ENCODE peak calls at places on chromosomes 16 and 17, in five cellular contexts. W is H1, K is A549, S is K562, Q is GM12878. V is an unnamed sample.

GRCh38 chr17:73318861-73319260 is 7.1 kb upstream of the CDC42EP4 start:
- DNase-seq in W (no peak), K (no peak), S (no peak), Q (no peak), V (no peak)

GRCh38 chr16:1678500-1679098 is 520 bp downstream of the JPT2 start:
- DNase-seq in W (no peak), K (peak), S (no peak), Q (no peak), V (peak)

GRCh38 chr17:60161598-60162330 is 12.0 kb downstream of the CA4 start:
- DNase-seq in W (no peak), K (no peak), S (peak), Q (no peak), V (no peak)

GRCh38 chr17:9676742-9677387 is 31.5 kb downstream of the USP43 start:
- DNase-seq in W (no peak), K (peak), S (no peak), Q (peak), V (peak)

GRCh38 chr16:73527191-73527590 is 479.3 kb upstream of the ZFHX3 start:
- DNase-seq in W (no peak), K (no peak), S (no peak), Q (no peak), V (no peak)

GRCh38 chr16:57890752-57891111 is 80.2 kb downstream of the CNGB1 start:
- DNase-seq in W (no peak), K (no peak), S (no peak), Q (no peak), V (no peak)

GRCh38 chr16:56477096-56477878 is 25.9 kb downstream of the OGFOD1 start:
- DNase-seq in W (no peak), K (peak), S (peak), Q (no peak), V (peak)

GRCh38 chr17:47797797-47798196 is 23.8 kb downstream of the OSBPL7 start:
- DNase-seq in W (no peak), K (no peak), S (peak), Q (no peak), V (no peak)

GRCh38 chr17:34582185-34582900 is 3.0 kb downstream of the TMEM132E start:
- DNase-seq in W (no peak), K (no peak), S (no peak), Q (no peak), V (no peak)

GRCh38 chr17:49603720-49604119 is 28.0 kb downstream of the NXPH3 start:
- DNase-seq in W (no peak), K (no peak), S (no peak), Q (no peak), V (no peak)

GRCh38 chr16:11257131-11257938 is 1.3 kb upstream of the SOCS1 start:
- DNase-seq in W (no peak), K (peak), S (peak), Q (no peak), V (peak)

GRCh38 chr17:58224315-58224714 is 5.3 kb upstream of the MKS1 start:
- DNase-seq in W (no peak), K (peak), S (no peak), Q (no peak), V (no peak)

GRCh38 chr16:4780235-4780634 is 7.9 kb downstream of the SEPTIN12 start:
- DNase-seq in W (no peak), K (no peak), S (no peak), Q (no peak), V (no peak)

GRCh38 chr16:56347670-56348069 is 77.7 kb downstream of the AMFR start:
- DNase-seq in W (no peak), K (no peak), S (no peak), Q (no peak), V (no peak)

GRCh38 chr16:75266738-75267630 is 15.6 kb upstream of the BCAR1 start:
- DNase-seq in W (no peak), K (no peak), S (no peak), Q (no peak), V (no peak)

GRCh38 chr16:75265911-75266701 is 14.7 kb upstream of the BCAR1 start:
- DNase-seq in W (no peak), K (peak), S (peak), Q (no peak), V (peak)

GRCh38 chr16:75263963-75264445 is 12.6 kb upstream of the BCAR1 start:
- DNase-seq in W (no peak), K (no peak), S (no peak), Q (no peak), V (no peak)

GRCh38 chr16:75264531-75264998 is 13.1 kb upstream of the BCAR1 start:
- DNase-seq in W (no peak), K (no peak), S (no peak), Q (no peak), V (no peak)

GRCh38 chr16:75264999-75265910 is 13.8 kb upstream of the BCAR1 start:
- DNase-seq in W (no peak), K (no peak), S (peak), Q (no peak), V (no peak)
- TF ChIP-seq HDAC2 in W (no peak), K (no peak), S (no peak), Q (no peak), V (no peak)

GRCh38 chr17:81917565-81918332 is at the start of gene SIRT7:
- DNase-seq in W (no peak), K (peak), S (peak), Q (peak), V (peak)
- TF ChIP-seq HDAC2 in W (no peak), K (no peak), S (no peak), Q (no peak), V (no peak)

GRCh38 chr16:21656795-21657768 is 4.7 kb upstream of the IGSF6 start:
- DNase-seq in W (no peak), K (peak), S (peak), Q (peak), V (peak)
- TF ChIP-seq HDAC2 in W (no peak), K (no peak), S (no peak), Q (no peak), V (no peak)

DNA sequence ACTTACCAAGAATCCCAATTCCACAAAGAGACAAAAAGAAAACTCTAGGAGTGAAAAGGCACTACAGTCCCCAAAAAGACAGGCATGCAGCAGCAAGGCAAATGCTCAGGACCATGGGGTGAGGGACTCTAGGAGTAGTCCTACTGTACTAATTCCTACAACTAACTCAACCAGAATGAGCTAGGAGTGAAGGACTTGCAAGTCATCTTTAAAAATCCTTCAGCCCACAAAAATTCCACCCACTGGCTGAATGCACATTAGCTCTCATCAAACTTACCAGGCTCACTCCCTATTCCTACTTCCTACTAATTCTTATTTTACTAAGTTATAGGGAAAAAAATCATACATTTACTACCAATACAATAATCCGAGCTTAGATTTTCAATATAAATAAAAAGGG is 141.7 kb upstream of the C17orf78 start:
- DNase-seq in W (no peak), K (no peak), S (no peak), Q (no peak), V (no peak)
- TF ChIP-seq HDAC2 in W (no peak), K (no peak), S (no peak), Q (no peak), V (no peak)

GRCh38 chr17:3594976-3595375 is 14.2 kb downstream of the TRPV1 start:
- DNase-seq in W (no peak), K (no peak), S (no peak), Q (no peak), V (no peak)
- TF ChIP-seq HDAC2 in W (no peak), K (no peak), S (no peak), Q (no peak), V (no peak)

GRCh38 chr17:4270746-4271145 is 7.0 kb upstream of the ANKFY1 start:
- DNase-seq in W (no peak), K (no peak), S (no peak), Q (no peak), V (no peak)

GRCh38 chr17:4272213-4272975 is 8.6 kb upstream of the ANKFY1 start:
- DNase-seq in W (no peak), K (no peak), S (no peak), Q (no peak), V (no peak)

DNA sequence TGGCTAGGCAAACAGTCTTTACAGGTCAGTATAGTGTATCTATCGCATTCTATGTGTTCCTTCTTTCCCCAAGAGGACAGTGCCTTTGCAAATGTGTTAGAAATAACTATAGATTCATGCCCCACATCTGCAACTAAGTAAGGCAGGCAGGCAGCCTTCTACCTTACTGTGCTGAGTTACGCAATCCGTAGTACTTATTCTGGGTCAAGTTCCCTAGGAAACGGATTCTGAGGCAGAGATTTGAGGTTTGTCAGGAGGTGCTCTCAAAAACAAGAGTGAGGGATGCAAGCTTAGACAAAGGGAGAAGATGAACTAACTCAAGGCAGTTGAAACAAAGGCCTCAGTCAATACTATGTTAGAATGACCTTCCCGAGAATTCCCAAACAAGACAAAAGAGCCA is 12.7 kb upstream of the ANKFY1 start:
- DNase-seq in W (no peak), K (no peak), S (no peak), Q (no peak), V (no peak)
- TF ChIP-seq HDAC2 in W (no peak), K (no peak), S (no peak), Q (no peak), V (no peak)

GRCh38 chr16:30121741-30122620 is 1.0 kb downstream of the MAPK3 start:
- DNase-seq in W (no peak), K (no peak), S (no peak), Q (no peak), V (no peak)
- TF ChIP-seq HDAC2 in W (no peak), K (no peak), S (no peak), Q (no peak), V (no peak)

V was measured in HepG2.